ENCODE peak calls at places on chromosomes 16 and 17, in five cellular contexts. H is GM12878, N is IMR-90, U is A549, S is H1. J is an unnamed sample.

GRCh38 chr16:29667755-29668154 is 4.7 kb downstream of the SPN start:
- DNase-seq in H (no peak), N (no peak), U (no peak), S (no peak), J (no peak)

GRCh38 chr17:76252040-76252954 is 12.0 kb upstream of the RNF157 start:
- DNase-seq in H (no peak), N (peak), U (no peak), S (no peak), J (no peak)

GRCh38 chr17:40355123-40355803 is 9.3 kb downstream of the GJD3 start:
- DNase-seq in H (no peak), N (peak), U (peak), S (peak), J (peak)

GRCh38 chr16:14029658-14030057 is 41.5 kb upstream of the MRTFB start:
- DNase-seq in H (no peak), N (no peak), U (no peak), S (no peak), J (no peak)

GRCh38 chr16:84607694-84608093 is 10.2 kb downstream of the COTL1 start:
- DNase-seq in H (no peak), N (no peak), U (no peak), S (no peak), J (no peak)

GRCh38 chr16:23282508-23282907 is 19.6 kb upstream of the SCNN1B start:
- DNase-seq in H (no peak), N (no peak), U (no peak), S (no peak), J (peak)

GRCh38 chr16:4574919-4575705 is 19.0 kb downstream of the C16orf96 start:
- DNase-seq in H (no peak), N (no peak), U (no peak), S (peak), J (peak)

GRCh38 chr17:4074831-4075495 is 67.9 kb downstream of the ZZEF1 start:
- DNase-seq in H (peak), N (peak), U (peak), S (no peak), J (no peak)

GRCh38 chr17:81565231-81565630 is 13.1 kb upstream of the FAAP100 start:
- DNase-seq in H (no peak), N (no peak), U (no peak), S (no peak), J (no peak)

GRCh38 chr17:4195306-4195705 is 52.3 kb downstream of the CYB5D2 start:
- DNase-seq in H (no peak), N (peak), U (no peak), S (no peak), J (no peak)

GRCh38 chr17:39608142-39608541 is 422 bp upstream of the NEUROD2 start:
- DNase-seq in H (no peak), N (no peak), U (no peak), S (peak), J (no peak)

GRCh38 chr16:8962393-8963009 is 1.2 kb downstream of the USP7 start:
- DNase-seq in H (no peak), N (no peak), U (no peak), S (no peak), J (no peak)

GRCh38 chr16:66462912-66463311 is 35.8 kb downstream of the BEAN1 start:
- DNase-seq in H (no peak), N (peak), U (no peak), S (no peak), J (no peak)

DNA sequence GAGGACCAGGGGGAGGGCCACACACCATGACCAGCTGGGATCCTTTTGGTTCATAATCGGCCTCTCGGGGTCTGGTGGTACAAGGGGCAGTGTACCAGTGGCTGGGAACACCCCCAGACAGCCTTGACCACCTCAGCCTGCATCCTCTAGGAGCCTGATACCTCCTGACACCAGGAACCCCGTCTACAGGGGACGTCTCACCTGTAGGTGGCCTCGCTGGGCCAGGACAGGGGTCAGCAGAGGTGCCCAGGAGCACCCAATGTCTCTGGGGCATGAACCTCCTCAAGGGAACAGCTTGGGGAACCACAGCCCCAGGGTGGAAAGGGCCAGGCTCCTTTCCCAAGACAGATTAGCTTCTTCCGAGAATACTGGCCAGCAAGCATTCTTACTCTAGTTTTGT is 2.5 kb upstream of the METRNL start:
- DNase-seq in H (no peak), N (no peak), U (no peak), S (no peak), J (no peak)
- TF ChIP-seq USF2 in H (no peak), N (no peak), U (no peak), S (no peak), J (no peak)

GRCh38 chr17:36657763-36658490 is 56.5 kb downstream of the MRM1 start:
- DNase-seq in H (no peak), N (no peak), U (no peak), S (peak), J (peak)
- TF ChIP-seq USF2 in H (no peak), N (no peak), U (no peak), S (no peak), J (no peak)

GRCh38 chr16:56946767-56947603 is 14.8 kb upstream of the CETP start:
- DNase-seq in H (no peak), N (no peak), U (no peak), S (no peak), J (no peak)

GRCh38 chr16:56943761-56944375 is 11.9 kb downstream of the HERPUD1 start:
- DNase-seq in H (no peak), N (no peak), U (no peak), S (no peak), J (no peak)

GRCh38 chr16:56945847-56946527 is 14.0 kb downstream of the HERPUD1 start:
- DNase-seq in H (no peak), N (no peak), U (no peak), S (no peak), J (no peak)

GRCh38 chr16:56947604-56947995 is 14.2 kb upstream of the CETP start:
- DNase-seq in H (no peak), N (no peak), U (no peak), S (no peak), J (no peak)

GRCh38 chr16:56944954-56945839 is 13.3 kb downstream of the HERPUD1 start:
- DNase-seq in H (peak), N (peak), U (no peak), S (no peak), J (no peak)
- TF ChIP-seq USF2 in H (no peak), N (no peak), U (no peak), S (no peak), J (no peak)

GRCh38 chr16:586047-586644 is 3.7 kb upstream of the RAB40C start:
- DNase-seq in H (no peak), N (peak), U (no peak), S (no peak), J (no peak)
- TF ChIP-seq USF2 in H (no peak), N (no peak), U (no peak), S (no peak), J (no peak)